ENCODE peak calls at places on chromosomes 16 and 17, in five cellular contexts. W is adrenal gland, L is GM23248, A is GM12878, V is thoracic aorta. I is an unnamed sample.

GRCh38 chr17:31249742-31250141 is 47.3 kb downstream of the OMG start:
- DNase-seq in W (no peak), A (no peak), V (no peak), L (no peak), I (no peak)

GRCh38 chr16:4850211-4850610 is 2.9 kb downstream of the UBN1 start:
- DNase-seq in L (peak; percentile 27), A (no peak), W (no peak), V (no peak), I (no peak)

GRCh38 chr16:83392743-83393142 is 415.0 kb upstream of the HSBP1 start:
- DNase-seq in A (no peak), W (no peak), V (no peak), L (no peak), I (no peak)

GRCh38 chr17:78962345-78962983 is 17.3 kb downstream of the LGALS3BP start:
- DNase-seq in V (no peak), W (no peak), A (no peak), L (peak; percentile 59), I (no peak)

GRCh38 chr17:48498168-48498840 is 32.5 kb downstream of the HOXB1 start:
- DNase-seq in L (no peak), V (no peak), W (no peak), A (no peak), I (no peak)

GRCh38 chr17:79790805-79791353 is 6.0 kb downstream of the CBX8 start:
- DNase-seq in V (no peak), W (peak; percentile 18), A (no peak), L (no peak), I (no peak)

GRCh38 chr16:79008036-79008868 is 592.3 kb downstream of the MAF start:
- DNase-seq in L (no peak), A (no peak), V (no peak), W (no peak), I (no peak)

GRCh38 chr16:6558133-6558532 is 774.5 kb upstream of the RBFOX1 start:
- DNase-seq in V (no peak), L (no peak), A (no peak), W (no peak), I (no peak)

GRCh38 chr17:57110152-57110542 is 25.1 kb downstream of the AKAP1 start:
- DNase-seq in L (no peak), V (no peak), A (no peak), W (peak; percentile 40), I (no peak)

GRCh38 chr16:22075043-22075757 is 17.1 kb upstream of the VWA3A start:
- DNase-seq in W (no peak), V (no peak), L (peak; percentile 39), A (no peak), I (no peak)

GRCh38 chr17:64095144-64095882 is 34.6 kb downstream of the ERN1 start:
- DNase-seq in V (no peak), L (no peak), W (no peak), A (no peak), I (no peak)

GRCh38 chr16:80459331-80459777 is 81.4 kb upstream of the DYNLRB2 start:
- DNase-seq in V (no peak), W (no peak), A (no peak), L (peak; percentile 67), I (no peak)

GRCh38 chr17:34163681-34164080 is 91.4 kb upstream of the CCL2 start:
- DNase-seq in W (peak; percentile 20), A (no peak), L (peak; percentile 36), V (no peak), I (no peak)

GRCh38 chr17:56144205-56144604 is 9.1 kb upstream of the ANKFN1 start:
- DNase-seq in V (no peak), A (no peak), W (no peak), L (no peak), I (no peak)

GRCh38 chr17:82367724-82368524 is 3.6 kb upstream of the UTS2R start:
- DNase-seq in W (no peak), A (no peak), L (no peak), V (no peak), I (no peak)

GRCh38 chr17:78789663-78790181 is 7.6 kb upstream of the CYTH1 start:
- DNase-seq in V (no peak), A (no peak), W (peak; percentile 59), L (peak; percentile 82), I (peak; percentile 90)

GRCh38 chr16:4461250-4462085 is 13.0 kb downstream of the NMRAL1 start:
- DNase-seq in W (no peak), V (no peak), A (no peak), L (no peak), I (no peak)

GRCh38 chr16:1377406-1378010 is 25.8 kb downstream of the GNPTG start:
- DNase-seq in A (no peak), W (no peak), L (no peak), V (no peak), I (no peak)

GRCh38 chr17:41600318-41600717 is 12.2 kb downstream of the KRT16 start:
- DNase-seq in L (no peak), A (no peak), V (no peak), W (no peak), I (no peak)

GRCh38 chr17:65514082-65514481 is 47.4 kb downstream of the AXIN2 start:
- DNase-seq in L (peak; percentile 98), A (no peak), W (no peak), V (no peak), I (peak; percentile 31)

DNA sequence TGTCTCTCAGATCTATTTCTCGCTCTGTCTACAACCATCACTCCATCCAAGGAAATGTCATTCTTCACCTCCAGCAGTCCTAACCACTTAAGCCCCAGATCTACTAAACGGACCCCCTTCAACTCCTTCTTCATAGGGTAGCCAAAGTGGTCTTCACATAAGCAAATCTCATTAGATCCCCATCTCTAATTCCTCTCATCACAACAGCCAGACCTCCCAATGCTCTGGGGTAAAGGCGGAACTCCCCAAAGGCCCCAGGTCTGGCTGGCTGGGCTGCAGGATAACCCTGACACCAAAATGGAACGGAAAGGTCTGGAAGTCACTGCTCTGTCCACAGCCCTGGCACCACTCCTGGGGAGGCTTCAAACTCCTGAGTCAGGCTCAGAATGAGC is 11.1 kb downstream of the ST3GAL2 start:
- DNase-seq in W (no peak), V (no peak), L (no peak), A (no peak), I (no peak)
- H3K4me3 ChIP-seq in W (no peak overlapping the region), V (peak overlapping the region; percentile 25), L (no peak overlapping the region), A (peak overlapping the region; percentile 67), I (no peak overlapping the region)

GRCh38 chr17:45316271-45317112 is at the start of gene MAP3K14:
- DNase-seq in A (no peak), W (peak; percentile 71), V (no peak), L (peak; percentile 86), I (peak; percentile 89)

GRCh38 chr17:45319239-45319703 is 2.5 kb upstream of the MAP3K14 start:
- DNase-seq in A (no peak), W (no peak), V (no peak), L (peak; percentile 88), I (no peak)

GRCh38 chr17:45318561-45319230 is 1.9 kb upstream of the MAP3K14 start:
- DNase-seq in V (no peak), A (no peak), W (no peak), L (no peak), I (no peak)

GRCh38 chr17:45315583-45316270 is 1.1 kb downstream of the MAP3K14 start:
- DNase-seq in L (no peak), A (no peak), W (no peak), V (no peak), I (no peak)

DNA sequence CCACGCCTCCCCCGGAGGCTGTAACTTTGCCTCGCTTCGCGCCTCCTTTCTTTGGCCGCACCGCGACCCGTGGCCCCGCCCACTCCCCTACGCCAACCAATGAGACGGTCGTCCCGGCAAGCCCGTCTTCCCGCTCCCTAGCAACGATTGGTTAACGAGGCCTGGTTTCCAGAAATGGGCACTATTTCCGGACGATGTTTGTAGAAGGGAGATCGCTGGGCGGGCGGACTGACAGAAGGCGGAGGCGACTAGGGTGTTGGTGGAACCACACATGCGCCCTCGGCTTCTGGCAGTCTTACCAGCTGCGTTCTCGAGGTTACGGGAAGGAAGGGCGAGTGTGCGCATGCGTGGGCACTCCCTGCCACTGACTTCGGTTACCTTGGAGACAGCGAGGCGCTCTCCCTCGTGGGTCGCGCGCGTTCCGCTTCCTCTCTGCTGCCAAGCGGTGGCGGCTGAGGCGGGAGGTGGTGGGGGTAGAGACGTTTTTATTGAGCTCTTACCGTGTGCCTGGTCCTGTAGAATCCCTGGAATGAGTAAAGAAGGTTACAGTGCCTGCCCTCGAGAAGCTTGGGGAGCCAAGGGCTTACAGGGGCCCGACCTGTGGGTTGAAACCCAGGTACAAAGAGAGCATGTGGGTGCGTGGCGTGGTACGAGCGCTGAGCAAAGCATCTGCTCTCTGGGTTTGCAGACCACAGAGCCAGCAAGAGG is 447 bp upstream of the MAP3K14 start:
- DNase-seq in V (peak; percentile 100), L (peak; percentile 100), A (peak; percentile 100), W (peak; percentile 100), I (peak; percentile 100)
- H3K4me1 ChIP-seq in V (peaks cover 46% of the 10 kb centered on the region), L (peaks cover 82% of the 10 kb centered on the region), A (peaks cover 39% of the 10 kb centered on the region), W (peaks cover 47% of the 10 kb centered on the region), I (peaks cover 87% of the 10 kb centered on the region)

DNA sequence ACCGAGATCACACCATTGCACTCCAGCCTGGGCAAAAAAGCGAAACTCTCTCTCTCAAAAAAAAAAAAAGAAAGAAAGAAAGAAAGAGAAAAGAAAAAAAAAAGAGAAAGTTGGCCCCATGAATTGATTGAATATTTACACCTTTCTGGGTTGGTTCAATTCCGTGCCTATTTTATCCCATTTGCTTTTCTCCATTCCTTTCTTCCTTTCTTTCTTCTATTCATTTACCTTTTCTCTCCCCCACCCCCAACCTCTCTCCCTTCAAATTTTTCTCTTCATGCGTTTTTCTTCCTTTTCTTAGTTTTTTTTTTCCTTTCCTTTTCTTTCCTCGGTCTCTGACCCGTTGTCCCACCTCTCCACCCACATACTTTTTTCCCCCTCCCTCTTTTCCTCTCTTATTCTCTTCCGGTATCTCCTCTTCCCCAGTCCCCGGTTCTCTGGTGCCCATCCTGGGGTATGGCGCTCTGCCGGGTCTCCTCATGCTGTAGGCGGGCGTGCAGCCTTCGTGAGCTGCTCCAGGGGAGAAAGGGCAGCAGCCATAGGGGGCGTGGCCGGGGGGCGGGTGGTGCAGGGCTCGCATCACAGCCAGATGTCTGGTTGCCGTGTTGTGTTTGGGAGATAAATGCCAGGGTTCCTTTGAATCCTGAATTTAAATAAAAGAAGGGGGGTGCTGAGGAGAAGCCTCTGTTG is 5.3 kb upstream of the COL1A1 start:
- DNase-seq in W (no peak), L (peak; percentile 85), V (no peak), A (no peak), I (no peak)
- H3K4me3 ChIP-seq in W (no peak overlapping the region), L (peak overlapping the region; percentile 59), V (peak overlapping the region; percentile 55), A (no peak overlapping the region), I (no peak overlapping the region)

DNA sequence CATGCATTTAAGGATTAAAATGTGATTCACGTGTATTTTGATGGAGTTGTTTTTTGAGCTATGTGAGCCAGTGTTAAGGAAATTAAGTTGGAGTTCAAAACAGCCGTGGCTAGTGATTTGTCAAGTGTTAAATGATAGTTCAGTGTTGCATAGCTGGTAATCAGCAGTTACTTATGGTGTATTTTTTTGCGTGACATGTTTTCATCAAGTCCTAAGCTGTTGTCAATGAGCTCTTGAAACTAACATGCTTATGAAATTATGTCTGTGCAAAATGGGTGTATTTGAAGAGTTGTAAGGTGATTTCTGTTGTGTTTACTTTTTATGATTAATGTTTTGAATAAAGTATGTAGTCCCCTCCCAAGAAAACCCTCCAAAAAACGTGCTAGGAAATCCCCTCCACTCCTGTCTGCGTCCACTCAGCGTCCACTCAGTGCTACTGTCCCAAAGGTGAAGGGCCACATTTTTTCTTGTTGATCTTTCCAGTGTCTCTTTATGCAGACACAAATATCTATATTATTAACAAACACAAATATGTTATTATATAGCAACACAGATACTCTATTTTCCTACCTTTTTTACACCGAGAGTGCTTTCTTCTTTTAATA is 30.0 kb downstream of the USP10 start:
- DNase-seq in W (no peak), V (no peak), L (peak; percentile 13), A (no peak), I (no peak)
- H3K4me1 ChIP-seq in W (peaks cover 10% of the 10 kb centered on the region), V (peaks cover 18% of the 10 kb centered on the region), L (peaks cover 65% of the 10 kb centered on the region), A (peaks cover 34% of the 10 kb centered on the region), I (peaks cover 78% of the 10 kb centered on the region)